ENCODE peak calls at places on chromosomes 13 and 19, in eight cellular contexts. D is stimulated activated CD4-positive, alpha-beta T cell treated with anti-CD3 and anti-CD28 coated beads, Interleukin-4, amount 100 ng/mL, for 4 hours; H is effector CD4-positive, alpha-beta T cell; F is CD4-positive, alpha-beta T cell; X is activated CD4-positive, CD25-positive, alpha-beta regulatory T cell treated with anti-CD3 and anti-CD28 coated beads, Interleukin-2, amount 50 U/mL, for 16 hours; N is GM19239; S is stimulated activated naive CD8-positive, alpha-beta T cell treated with anti-CD3 and anti-CD28 coated beads, Interleukin-15, Interleukin-2, amounts not matched to agents 100 U/mL and 50 U/mL, for 24 hours; R is activated naive CD4-positive, alpha-beta T cell. I is an unnamed sample.

GRCh38 chr19:32252333-32252669 is 93.1 kb upstream of the ZNF507 start:
- DNase-seq in D (no peak), H (no peak), F (no peak), X (no peak), N (no peak), S (no peak), R (no peak), I (no peak)

GRCh38 chr13:44819245-44819644 is 170.0 kb downstream of the NUFIP1 start:
- DNase-seq in D (no peak), H (no peak), F (no peak), X (no peak), N (no peak), S (peak), R (no peak), I (no peak)

GRCh38 chr13:106104281-106104901 is 431.1 kb downstream of the EFNB2 start:
- DNase-seq in D (no peak), H (no peak), F (no peak), X (no peak), N (no peak), S (no peak), R (no peak), I (no peak)

GRCh38 chr13:24632382-24633121 is 47.7 kb upstream of the ATP12A start:
- DNase-seq in D (no peak), H (no peak), F (no peak), X (no peak), N (no peak), S (no peak), R (no peak), I (no peak)

GRCh38 chr19:49827034-49827433 is 8.9 kb downstream of the MED25 start:
- DNase-seq in D (no peak), H (no peak), F (no peak), X (no peak), N (no peak), S (no peak), R (no peak), I (no peak)

GRCh38 chr19:48695743-48696352 is at the start of gene FUT2:
- DNase-seq in D (no peak), H (no peak), F (no peak), X (no peak), N (no peak), S (no peak), R (no peak), I (no peak)

GRCh38 chr13:111337206-111337605 is 16.8 kb downstream of the TEX29 start:
- DNase-seq in D (no peak), H (no peak), F (no peak), X (no peak), N (no peak), S (no peak), R (no peak), I (no peak)

GRCh38 chr13:52446265-52446664 is 4.2 kb downstream of the VPS36 start:
- DNase-seq in D (no peak), H (no peak), F (no peak), X (no peak), N (no peak), S (no peak), R (no peak), I (no peak)

GRCh38 chr19:19537321-19538048 is 580 bp upstream of the CILP2 start:
- DNase-seq in D (no peak), H (no peak), F (no peak), X (no peak), N (no peak), S (no peak), R (no peak), I (no peak)

GRCh38 chr13:59211636-59212035 is 952.1 kb downstream of the DIAPH3 start:
- DNase-seq in D (no peak), H (no peak), F (no peak), X (no peak), N (no peak), S (no peak), R (no peak), I (no peak)

GRCh38 chr19:33386361-33386858 is 12.9 kb downstream of the CEBPG start:
- DNase-seq in D (no peak), H (no peak), F (no peak), X (no peak), N (no peak), S (no peak), R (no peak), I (no peak)